ENCODE peak calls at places on chromosome 17, in seven cellular contexts. One of them, this sample, is unnamed.

GRCh38 chr17:2789700-2790099 is 6.5 kb upstream of the RAP1GAP2 start:
- DNase-seq in A549: no peak
- DNase-seq in pancreas: no peak
- DNase-seq in MM.1S: no peak
- DNase-seq in cardiac muscle cell: no peak
- DNase-seq in tibial artery: no peak
- DNase-seq in Caco-2: no peak
- DNase-seq in this sample: no peak

GRCh38 chr17:325270-325976 is 27.2 kb downstream of the RPH3AL start:
- DNase-seq in A549: no peak
- DNase-seq in pancreas: peak; percentile 10
- DNase-seq in MM.1S: no peak
- DNase-seq in cardiac muscle cell: no peak
- DNase-seq in tibial artery: no peak
- DNase-seq in Caco-2: no peak
- DNase-seq in this sample: no peak

GRCh38 chr17:66331038-66331816 is 28.8 kb downstream of the PRKCA start:
- DNase-seq in A549: no peak
- DNase-seq in pancreas: no peak
- DNase-seq in MM.1S: no peak
- DNase-seq in cardiac muscle cell: no peak
- DNase-seq in tibial artery: no peak
- DNase-seq in Caco-2: no peak
- DNase-seq in this sample: no peak

GRCh38 chr17:78568494-78569115 is 8.6 kb downstream of the DNAH17 start:
- DNase-seq in A549: peak; percentile 52
- DNase-seq in pancreas: no peak
- DNase-seq in MM.1S: no peak
- DNase-seq in cardiac muscle cell: no peak
- DNase-seq in tibial artery: no peak
- DNase-seq in Caco-2: peak; percentile 53
- DNase-seq in this sample: no peak

GRCh38 chr17:62765351-62765750 is 42.8 kb downstream of the MARCHF10 start:
- DNase-seq in A549: no peak
- DNase-seq in pancreas: no peak
- DNase-seq in MM.1S: no peak
- DNase-seq in cardiac muscle cell: no peak
- DNase-seq in tibial artery: no peak
- DNase-seq in Caco-2: no peak
- DNase-seq in this sample: no peak

GRCh38 chr17:65966311-65966710 is 225.6 kb downstream of the CEP112 start:
- DNase-seq in A549: no peak
- DNase-seq in pancreas: no peak
- DNase-seq in MM.1S: no peak
- DNase-seq in cardiac muscle cell: no peak
- DNase-seq in tibial artery: no peak
- DNase-seq in Caco-2: no peak
- DNase-seq in this sample: no peak

GRCh38 chr17:78479369-78479768 is 97.8 kb downstream of the DNAH17 start:
- DNase-seq in A549: no peak
- DNase-seq in pancreas: no peak
- DNase-seq in MM.1S: no peak
- DNase-seq in cardiac muscle cell: no peak
- DNase-seq in tibial artery: no peak
- DNase-seq in Caco-2: no peak
- DNase-seq in this sample: no peak

GRCh38 chr17:41464682-41465081 is 2.5 kb downstream of the KRT32 start:
- DNase-seq in A549: peak; percentile 50
- DNase-seq in pancreas: no peak
- DNase-seq in MM.1S: no peak
- DNase-seq in cardiac muscle cell: peak; percentile 16
- DNase-seq in tibial artery: peak; percentile 80
- DNase-seq in Caco-2: no peak
- DNase-seq in this sample: peak; percentile 66

GRCh38 chr17:56681561-56682266 is 88.2 kb downstream of the NOG start:
- DNase-seq in A549: no peak
- DNase-seq in pancreas: no peak
- DNase-seq in MM.1S: peak; percentile 90
- DNase-seq in cardiac muscle cell: no peak
- DNase-seq in tibial artery: no peak
- DNase-seq in Caco-2: no peak
- DNase-seq in this sample: peak; percentile 32

GRCh38 chr17:65711671-65712276 is 150.3 kb upstream of the AXIN2 start:
- DNase-seq in A549: no peak
- DNase-seq in pancreas: no peak
- DNase-seq in MM.1S: peak; percentile 32
- DNase-seq in cardiac muscle cell: no peak
- DNase-seq in tibial artery: no peak
- DNase-seq in Caco-2: no peak
- DNase-seq in this sample: no peak

GRCh38 chr17:66549731-66550207 is 247.4 kb downstream of the PRKCA start:
- DNase-seq in A549: peak; percentile 60
- DNase-seq in pancreas: no peak
- DNase-seq in MM.1S: no peak
- DNase-seq in cardiac muscle cell: no peak
- DNase-seq in tibial artery: no peak
- DNase-seq in Caco-2: no peak
- DNase-seq in this sample: no peak

GRCh38 chr17:17740627-17741237 is 59.5 kb downstream of the RAI1 start:
- DNase-seq in A549: no peak
- DNase-seq in pancreas: no peak
- DNase-seq in MM.1S: no peak
- DNase-seq in cardiac muscle cell: no peak
- DNase-seq in tibial artery: no peak
- DNase-seq in Caco-2: no peak
- DNase-seq in this sample: no peak

GRCh38 chr17:5921919-5922318 is 148.3 kb upstream of the WSCD1 start:
- DNase-seq in A549: peak; percentile 25
- DNase-seq in pancreas: no peak
- DNase-seq in MM.1S: no peak
- DNase-seq in cardiac muscle cell: no peak
- DNase-seq in tibial artery: no peak
- DNase-seq in Caco-2: no peak
- DNase-seq in this sample: no peak

GRCh38 chr17:80482058-80482318 is 5.6 kb upstream of the NPTX1 start:
- DNase-seq in A549: no peak
- DNase-seq in pancreas: no peak
- DNase-seq in MM.1S: no peak
- DNase-seq in cardiac muscle cell: no peak
- DNase-seq in tibial artery: no peak
- DNase-seq in Caco-2: no peak
- DNase-seq in this sample: no peak

GRCh38 chr17:47990962-47991731 is 20.2 kb downstream of the CDK5RAP3 start:
- DNase-seq in A549: no peak
- DNase-seq in pancreas: no peak
- DNase-seq in MM.1S: no peak
- DNase-seq in cardiac muscle cell: no peak
- DNase-seq in tibial artery: no peak
- DNase-seq in Caco-2: no peak
- DNase-seq in this sample: no peak

GRCh38 chr17:43324205-43324893 is 74.4 kb upstream of the ARL4D start:
- DNase-seq in A549: peak; percentile 58
- DNase-seq in pancreas: no peak
- DNase-seq in MM.1S: peak; percentile 29
- DNase-seq in cardiac muscle cell: no peak
- DNase-seq in tibial artery: no peak
- DNase-seq in Caco-2: no peak
- DNase-seq in this sample: no peak

GRCh38 chr17:51563961-51564360 is 303.6 kb downstream of the UTP18 start:
- DNase-seq in A549: no peak
- DNase-seq in pancreas: no peak
- DNase-seq in MM.1S: no peak
- DNase-seq in cardiac muscle cell: no peak
- DNase-seq in tibial artery: no peak
- DNase-seq in Caco-2: no peak
- DNase-seq in this sample: no peak

GRCh38 chr17:27322026-27322425 is 28.1 kb downstream of the WSB1 start:
- DNase-seq in A549: no peak
- DNase-seq in pancreas: no peak
- DNase-seq in MM.1S: no peak
- DNase-seq in cardiac muscle cell: no peak
- DNase-seq in tibial artery: no peak
- DNase-seq in Caco-2: no peak
- DNase-seq in this sample: no peak

DNA sequence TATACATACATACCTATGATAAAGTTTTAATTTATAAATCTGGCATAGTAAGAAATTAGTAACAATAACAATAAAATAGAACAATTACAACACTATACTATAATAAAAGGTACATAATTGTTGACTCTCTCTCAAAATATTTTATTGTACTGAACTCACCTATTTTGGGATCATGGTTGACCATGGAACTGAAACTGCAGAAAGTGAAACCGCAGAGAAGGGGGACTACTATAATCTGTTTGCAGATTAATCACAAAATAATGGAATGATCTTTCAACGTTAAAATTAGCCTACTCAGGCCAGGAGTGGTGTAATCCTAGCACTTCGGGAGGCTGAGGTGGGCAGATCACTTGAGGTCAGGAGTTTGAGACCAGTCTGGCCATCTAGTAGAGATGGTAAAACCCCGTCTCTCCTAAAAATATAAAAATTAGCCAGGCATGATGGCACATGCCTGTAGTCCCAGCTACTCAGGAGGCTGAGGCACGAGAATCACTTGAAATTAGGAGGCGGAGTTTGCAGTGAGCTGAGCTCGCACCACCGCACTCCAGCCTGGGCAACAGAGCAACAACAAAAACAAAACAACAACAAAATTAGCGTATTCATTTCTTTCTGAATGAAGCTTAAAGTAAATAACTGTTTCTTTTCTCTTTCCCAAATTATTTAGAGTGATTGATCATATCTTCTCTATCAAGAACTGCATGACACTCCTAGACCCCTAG is 45.7 kb downstream of the IKZF3 start:
- DNase-seq in A549: no peak
- DNase-seq in pancreas: no peak
- DNase-seq in MM.1S: peak; percentile 63
- DNase-seq in cardiac muscle cell: no peak
- DNase-seq in tibial artery: no peak
- DNase-seq in Caco-2: no peak
- DNase-seq in this sample: no peak
- H3K4me1 ChIP-seq in A549: no peaks in the 10 kb centered on the region
- H3K4me1 ChIP-seq in pancreas: no peaks in the 10 kb centered on the region
- H3K4me1 ChIP-seq in MM.1S: peaks cover 43% of the 10 kb centered on the region
- H3K4me1 ChIP-seq in cardiac muscle cell: no peaks in the 10 kb centered on the region
- H3K4me1 ChIP-seq in tibial artery: no peaks in the 10 kb centered on the region
- H3K4me1 ChIP-seq in Caco-2: no peaks in the 10 kb centered on the region
- H3K4me1 ChIP-seq in this sample: peaks cover 17% of the 10 kb centered on the region

GRCh38 chr17:82298538-82299421 is 18.6 kb downstream of the CD7 start:
- DNase-seq in A549: no peak
- DNase-seq in pancreas: no peak
- DNase-seq in MM.1S: no peak
- DNase-seq in cardiac muscle cell: no peak
- DNase-seq in tibial artery: no peak
- DNase-seq in Caco-2: no peak
- DNase-seq in this sample: no peak
- H3K4me1 ChIP-seq in A549: peaks cover 74% of the 10 kb centered on the region
- H3K4me1 ChIP-seq in pancreas: peaks cover 24% of the 10 kb centered on the region
- H3K4me1 ChIP-seq in MM.1S: peaks cover 23% of the 10 kb centered on the region
- H3K4me1 ChIP-seq in cardiac muscle cell: peaks cover 2% of the 10 kb centered on the region
- H3K4me1 ChIP-seq in tibial artery: no peaks in the 10 kb centered on the region
- H3K4me1 ChIP-seq in Caco-2: peaks cover 44% of the 10 kb centered on the region
- H3K4me1 ChIP-seq in this sample: peaks cover 53% of the 10 kb centered on the region

DNA sequence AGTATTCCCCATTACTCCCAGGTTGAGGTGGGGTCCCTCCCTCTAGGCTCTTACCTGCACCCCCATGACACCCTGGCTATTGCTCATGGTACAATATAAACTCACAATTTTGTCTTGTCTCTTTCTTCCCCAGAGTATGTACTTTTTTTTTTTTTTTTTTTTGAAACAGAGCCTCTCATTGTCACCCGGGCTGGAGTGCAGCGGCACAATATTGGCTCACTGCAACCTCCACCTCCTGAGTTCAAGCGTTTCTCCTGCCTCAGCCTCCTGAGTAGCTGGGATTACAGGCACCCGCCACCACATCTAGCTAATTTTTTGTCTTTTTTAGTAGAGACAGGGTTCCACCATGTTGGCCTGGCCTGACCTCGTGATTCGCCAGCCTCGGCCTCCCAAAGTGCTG is 8.5 kb downstream of the KANSL1 start:
- DNase-seq in A549: no peak
- DNase-seq in pancreas: no peak
- DNase-seq in MM.1S: no peak
- DNase-seq in cardiac muscle cell: no peak
- DNase-seq in tibial artery: no peak
- DNase-seq in Caco-2: no peak
- DNase-seq in this sample: no peak
- H3K4me1 ChIP-seq in A549: peaks cover 65% of the 10 kb centered on the region
- H3K4me1 ChIP-seq in pancreas: peaks cover 45% of the 10 kb centered on the region
- H3K4me1 ChIP-seq in MM.1S: peaks cover 4% of the 10 kb centered on the region
- H3K4me1 ChIP-seq in cardiac muscle cell: peaks cover 44% of the 10 kb centered on the region
- H3K4me1 ChIP-seq in tibial artery: no peaks in the 10 kb centered on the region
- H3K4me1 ChIP-seq in Caco-2: peaks cover 9% of the 10 kb centered on the region
- H3K4me1 ChIP-seq in this sample: peaks cover 14% of the 10 kb centered on the region

GRCh38 chr17:58088624-58089023 is 5.4 kb downstream of the DYNLL2 start:
- DNase-seq in A549: no peak
- DNase-seq in pancreas: no peak
- DNase-seq in MM.1S: no peak
- DNase-seq in cardiac muscle cell: no peak
- DNase-seq in tibial artery: no peak
- DNase-seq in Caco-2: no peak
- DNase-seq in this sample: no peak

GRCh38 chr17:58092797-58093385 is 9.7 kb downstream of the DYNLL2 start:
- DNase-seq in A549: no peak
- DNase-seq in pancreas: no peak
- DNase-seq in MM.1S: no peak
- DNase-seq in cardiac muscle cell: no peak
- DNase-seq in tibial artery: no peak
- DNase-seq in Caco-2: no peak
- DNase-seq in this sample: no peak

GRCh38 chr17:58092101-58092796 is 9.0 kb downstream of the DYNLL2 start:
- DNase-seq in A549: no peak
- DNase-seq in pancreas: no peak
- DNase-seq in MM.1S: no peak
- DNase-seq in cardiac muscle cell: no peak
- DNase-seq in tibial artery: no peak
- DNase-seq in Caco-2: no peak
- DNase-seq in this sample: no peak

GRCh38 chr17:58089111-58089510 is 5.9 kb downstream of the DYNLL2 start:
- DNase-seq in A549: no peak
- DNase-seq in pancreas: no peak
- DNase-seq in MM.1S: no peak
- DNase-seq in cardiac muscle cell: no peak
- DNase-seq in tibial artery: no peak
- DNase-seq in Caco-2: no peak
- DNase-seq in this sample: no peak

GRCh38 chr17:58091024-58091567 is 7.9 kb downstream of the DYNLL2 start:
- DNase-seq in A549: no peak
- DNase-seq in pancreas: no peak
- DNase-seq in MM.1S: no peak
- DNase-seq in cardiac muscle cell: no peak
- DNase-seq in tibial artery: no peak
- DNase-seq in Caco-2: no peak
- DNase-seq in this sample: no peak
- H3K4me1 ChIP-seq in A549: no peaks in the 10 kb centered on the region
- H3K4me1 ChIP-seq in pancreas: no peaks in the 10 kb centered on the region
- H3K4me1 ChIP-seq in MM.1S: no peaks in the 10 kb centered on the region
- H3K4me1 ChIP-seq in cardiac muscle cell: peaks cover under 1% of the 10 kb centered on the region
- H3K4me1 ChIP-seq in tibial artery: no peaks in the 10 kb centered on the region
- H3K4me1 ChIP-seq in Caco-2: no peaks in the 10 kb centered on the region
- H3K4me1 ChIP-seq in this sample: peaks cover 9% of the 10 kb centered on the region

GRCh38 chr17:82547981-82548380 is 28.4 kb downstream of the FOXK2 start:
- DNase-seq in A549: no peak
- DNase-seq in pancreas: no peak
- DNase-seq in MM.1S: no peak
- DNase-seq in cardiac muscle cell: no peak
- DNase-seq in tibial artery: no peak
- DNase-seq in Caco-2: no peak
- DNase-seq in this sample: no peak
- H3K4me1 ChIP-seq in A549: peaks cover 20% of the 10 kb centered on the region
- H3K4me1 ChIP-seq in pancreas: no peaks in the 10 kb centered on the region
- H3K4me1 ChIP-seq in MM.1S: peaks cover 9% of the 10 kb centered on the region
- H3K4me1 ChIP-seq in cardiac muscle cell: peaks cover 25% of the 10 kb centered on the region
- H3K4me1 ChIP-seq in tibial artery: no peaks in the 10 kb centered on the region
- H3K4me1 ChIP-seq in Caco-2: no peaks in the 10 kb centered on the region
- H3K4me1 ChIP-seq in this sample: peaks cover 25% of the 10 kb centered on the region